ENCODE peak calls at places on chromosomes 13 and 19, in five cellular contexts. H is thoracic aorta, W is AG09309, V is dorsolateral prefrontal cortex, S is lung. G is an unnamed sample.

GRCh38 chr13:80712026-80712425 is 371.1 kb upstream of the SPRY2 start:
- DNase-seq in H (no peak), W (no peak), V (no peak), S (no peak), G (no peak)

GRCh38 chr13:75749407-75749806 is 113.3 kb downstream of the LMO7 start:
- DNase-seq in H (peak), W (peak), V (no peak), S (no peak), G (no peak)

GRCh38 chr19:1177322-1178114 is 3.5 kb upstream of the SBNO2 start:
- DNase-seq in H (no peak), W (peak), V (no peak), S (no peak), G (peak)

GRCh38 chr19:9848060-9848459 is 12.9 kb downstream of the PIN1 start:
- DNase-seq in H (no peak), W (no peak), V (no peak), S (no peak), G (no peak)

GRCh38 chr13:33312150-33312908 is 26.8 kb upstream of the STARD13 start:
- DNase-seq in H (no peak), W (no peak), V (no peak), S (no peak), G (no peak)

GRCh38 chr19:10432736-10433130 is 12.4 kb downstream of the PDE4A start:
- DNase-seq in H (no peak), W (no peak), V (no peak), S (no peak), G (no peak)

GRCh38 chr19:33143897-33144405 is 12.0 kb downstream of the WDR88 start:
- DNase-seq in H (no peak), W (no peak), V (peak), S (peak), G (peak)

GRCh38 chr19:52689804-52690394 is 44.9 kb downstream of the ZNF611 start:
- DNase-seq in H (peak), W (no peak), V (peak), S (peak), G (peak)

GRCh38 chr19:3094638-3095374 is 644 bp downstream of the GNA11 start:
- DNase-seq in H (no peak), W (no peak), V (no peak), S (no peak), G (peak)

GRCh38 chr19:40601061-40601973 is at the start of gene LTBP4:
- DNase-seq in H (no peak), W (no peak), V (no peak), S (peak), G (peak)

DNA sequence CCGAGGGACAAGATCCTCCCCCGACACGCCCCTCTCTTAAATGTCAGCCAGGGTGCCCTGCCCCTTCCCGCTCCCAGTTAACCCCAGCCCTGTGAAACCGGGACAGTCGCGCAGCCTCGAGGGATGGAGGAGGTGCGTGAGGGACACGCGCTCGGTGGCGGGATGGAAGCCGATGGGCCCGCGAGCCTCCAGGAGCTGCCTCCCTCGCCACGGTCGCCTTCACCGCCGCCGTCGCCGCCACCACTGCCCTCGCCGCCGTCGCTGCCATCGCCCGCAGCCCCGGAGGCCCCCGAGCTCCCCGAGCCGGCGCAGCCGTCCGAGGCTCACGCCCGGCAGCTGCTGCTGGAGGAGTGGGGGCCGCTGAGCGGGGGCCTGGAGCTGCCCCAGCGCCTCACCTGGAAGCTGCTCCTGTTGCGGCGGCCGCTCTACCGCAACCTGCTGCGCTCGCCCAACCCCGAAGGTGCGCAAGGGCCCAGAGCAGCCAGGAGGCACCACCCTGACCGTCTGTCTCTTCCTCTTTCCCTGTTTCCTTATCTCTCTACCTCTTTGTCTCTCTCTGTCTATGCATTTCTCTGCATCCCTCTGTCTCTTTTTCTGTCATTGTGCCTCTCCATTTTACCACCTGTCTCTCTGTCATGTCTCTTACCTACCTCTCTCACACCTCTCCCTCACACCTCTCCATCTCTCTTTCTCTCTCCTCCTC is at the start of gene NCCRP1:
- DNase-seq in H (no peak), W (no peak), V (no peak), S (no peak), G (no peak)
- H3K4me3 ChIP-seq in H (peak), W (no peak), V (no peak), S (no peak), G (no peak)

GRCh38 chr19:6767357-6768235 is at the start of gene SH2D3A:
- DNase-seq in H (no peak), W (no peak), V (no peak), S (peak), G (peak)

GRCh38 chr19:6769006-6769637 is 1.9 kb upstream of the SH2D3A start:
- DNase-seq in H (no peak), W (no peak), V (no peak), S (no peak), G (no peak)

GRCh38 chr19:6766357-6767080 is 716 bp downstream of the SH2D3A start:
- DNase-seq in H (no peak), W (no peak), V (no peak), S (no peak), G (peak)

GRCh38 chr19:6767081-6767356 is 216 bp downstream of the SH2D3A start:
- DNase-seq in H (no peak), W (no peak), V (no peak), S (no peak), G (no peak)

GRCh38 chr19:6768236-6768785 is 1.1 kb upstream of the SH2D3A start:
- DNase-seq in H (no peak), W (no peak), V (no peak), S (no peak), G (no peak)
- H3K4me3 ChIP-seq in H (no peak), W (no peak), V (no peak), S (no peak), G (no peak)

GRCh38 chr19:51417807-51418152 is 338 bp upstream of the SIGLEC10 start:
- DNase-seq in H (no peak), W (no peak), V (no peak), S (no peak), G (no peak)

GRCh38 chr19:51418707-51419106 is 1.3 kb upstream of the SIGLEC10 start:
- DNase-seq in H (no peak), W (no peak), V (no peak), S (no peak), G (no peak)

GRCh38 chr19:51422053-51422448 is 4.6 kb upstream of the SIGLEC10 start:
- DNase-seq in H (no peak), W (no peak), V (peak), S (peak), G (peak)

GRCh38 chr19:51417107-51417806 is at the start of gene SIGLEC10:
- DNase-seq in H (no peak), W (no peak), V (no peak), S (peak), G (peak)

DNA sequence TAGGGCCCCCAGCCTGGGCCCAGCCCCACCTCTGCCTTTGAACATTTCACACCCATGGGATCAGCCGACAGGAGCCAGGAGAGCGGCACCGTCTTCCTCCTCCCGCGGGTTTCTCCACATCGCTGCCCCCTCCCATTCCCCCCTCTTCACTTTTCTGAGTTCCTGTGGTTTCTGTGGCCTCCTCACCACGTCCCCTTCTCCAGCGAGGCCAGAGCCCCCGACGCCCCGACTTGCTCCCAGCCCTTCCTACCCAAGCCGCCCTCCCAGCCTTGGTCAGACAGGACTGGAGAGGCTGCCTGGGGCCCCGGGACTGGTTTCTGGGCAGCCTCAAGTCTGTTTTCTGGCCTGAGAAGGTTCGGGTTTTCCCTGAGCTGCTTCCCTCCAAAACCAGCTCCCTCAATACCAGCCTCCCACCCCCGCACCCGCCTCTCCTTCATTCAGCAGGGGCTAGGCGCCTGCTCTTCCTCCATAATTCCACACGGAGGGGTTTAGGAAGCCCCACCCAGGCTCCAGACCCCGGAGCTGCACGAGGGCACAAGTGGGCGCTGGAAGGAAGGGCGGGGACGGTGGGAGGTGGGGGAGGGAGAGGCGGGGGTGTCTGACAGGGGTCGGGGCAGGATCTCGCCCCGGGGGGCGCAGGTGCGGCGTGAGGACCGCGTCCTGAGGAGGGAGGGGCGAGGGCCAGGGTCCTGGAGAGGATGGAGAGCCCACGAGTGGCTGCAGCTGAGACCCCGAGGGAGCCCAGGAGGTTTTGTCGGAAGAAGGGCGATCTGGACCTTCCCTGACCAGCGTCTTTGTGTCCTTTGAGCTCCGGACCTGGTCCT is 4.0 kb upstream of the SIGLEC10 start:
- DNase-seq in H (no peak), W (no peak), V (no peak), S (no peak), G (no peak)
- H3K4me3 ChIP-seq in H (no peak), W (no peak), V (no peak), S (no peak), G (no peak)

GRCh38 chr13:46160474-46161066 is 21.4 kb downstream of the LCP1 start:
- DNase-seq in H (no peak), W (peak), V (no peak), S (no peak), G (no peak)
- H3K4me3 ChIP-seq in H (no peak), W (no peak), V (no peak), S (no peak), G (no peak)

GRCh38 chr13:113109151-113110047 is 3.8 kb downstream of the F7 start:
- DNase-seq in H (no peak), W (no peak), V (peak), S (no peak), G (peak)

GRCh38 chr13:113110048-113110851 is 4.7 kb downstream of the F7 start:
- DNase-seq in H (no peak), W (no peak), V (peak), S (no peak), G (peak)

GRCh38 chr13:113112893-113113845 is 7.6 kb downstream of the F7 start:
- DNase-seq in H (no peak), W (no peak), V (peak), S (no peak), G (no peak)

GRCh38 chr13:113113846-113114271 is 8.3 kb downstream of the F7 start:
- DNase-seq in H (no peak), W (no peak), V (peak), S (no peak), G (peak)

GRCh38 chr13:113110852-113111315 is 5.3 kb downstream of the F7 start:
- DNase-seq in H (no peak), W (no peak), V (peak), S (no peak), G (no peak)
- H3K4me3 ChIP-seq in H (peak), W (no peak), V (peak), S (no peak), G (peak)